ENCODE peak calls at places on chromosome 15, in five cellular contexts. C is endothelial cell, E is hepatocyte, F is cardiac muscle cell, H is fibroblast of the aortic adventitia. R is an unnamed sample.

GRCh38 chr15:67828379-67828968 is 3.2 kb downstream of the SKOR1 start:
- DNase-seq in H (no peak), E (no peak), C (no peak), F (no peak), R (no peak)

GRCh38 chr15:93470042-93470441 is 381.0 kb upstream of the RGMA start:
- DNase-seq in C (no peak), E (no peak), F (no peak), H (no peak), R (no peak)

GRCh38 chr15:95141486-95141885 is 910.1 kb downstream of the MCTP2 start:
- DNase-seq in H (no peak), C (no peak), E (no peak), F (no peak), R (no peak)

GRCh38 chr15:29268706-29269484 is 727 bp downstream of the NSMCE3 start:
- DNase-seq in H (peak), E (peak), F (peak), C (peak), R (peak)

GRCh38 chr15:27784107-27784506 is 315.0 kb downstream of the OCA2 start:
- DNase-seq in H (no peak), F (no peak), C (no peak), E (no peak), R (no peak)

GRCh38 chr15:101811902-101812301 is at the start of gene OR4F15:
- DNase-seq in F (no peak), C (no peak), E (no peak), H (no peak), R (no peak)

GRCh38 chr15:31329640-31330010 is 3.0 kb downstream of the KLF13 start:
- DNase-seq in C (no peak), H (no peak), F (no peak), E (no peak), R (no peak)

GRCh38 chr15:58588096-58588495 is 156.3 kb downstream of the LIPC start:
- DNase-seq in F (no peak), E (no peak), H (no peak), C (no peak), R (no peak)

GRCh38 chr15:42157981-42158765 is 1.7 kb upstream of the PLA2G4F start:
- DNase-seq in H (peak), F (no peak), E (no peak), C (no peak), R (no peak)

GRCh38 chr15:81152339-81152738 is 18.3 kb downstream of the CFAP161 start:
- DNase-seq in E (no peak), C (no peak), H (no peak), F (no peak), R (no peak)
- TF ChIP-seq CTCF in E (no peak), C (no peak), H (no peak), F (no peak), R (no peak)

GRCh38 chr15:80475572-80475971 is 71.4 kb downstream of the ARNT2 start:
- DNase-seq in F (no peak), E (no peak), H (no peak), C (no peak), R (no peak)
- TF ChIP-seq CTCF in F (peak), E (no peak), H (peak), C (peak), R (no peak)

GRCh38 chr15:25789206-25789605 is 73.9 kb downstream of the ATP10A start:
- DNase-seq in C (no peak), F (no peak), E (no peak), H (peak), R (peak)

GRCh38 chr15:25792128-25792527 is 71.0 kb downstream of the ATP10A start:
- DNase-seq in E (no peak), F (no peak), C (no peak), H (no peak), R (no peak)

GRCh38 chr15:25787855-25788521 is 75.1 kb downstream of the ATP10A start:
- DNase-seq in F (no peak), C (no peak), E (peak), H (peak), R (no peak)

GRCh38 chr15:25789616-25790002 is 73.5 kb downstream of the ATP10A start:
- DNase-seq in H (no peak), F (no peak), C (no peak), E (no peak), R (no peak)

DNA sequence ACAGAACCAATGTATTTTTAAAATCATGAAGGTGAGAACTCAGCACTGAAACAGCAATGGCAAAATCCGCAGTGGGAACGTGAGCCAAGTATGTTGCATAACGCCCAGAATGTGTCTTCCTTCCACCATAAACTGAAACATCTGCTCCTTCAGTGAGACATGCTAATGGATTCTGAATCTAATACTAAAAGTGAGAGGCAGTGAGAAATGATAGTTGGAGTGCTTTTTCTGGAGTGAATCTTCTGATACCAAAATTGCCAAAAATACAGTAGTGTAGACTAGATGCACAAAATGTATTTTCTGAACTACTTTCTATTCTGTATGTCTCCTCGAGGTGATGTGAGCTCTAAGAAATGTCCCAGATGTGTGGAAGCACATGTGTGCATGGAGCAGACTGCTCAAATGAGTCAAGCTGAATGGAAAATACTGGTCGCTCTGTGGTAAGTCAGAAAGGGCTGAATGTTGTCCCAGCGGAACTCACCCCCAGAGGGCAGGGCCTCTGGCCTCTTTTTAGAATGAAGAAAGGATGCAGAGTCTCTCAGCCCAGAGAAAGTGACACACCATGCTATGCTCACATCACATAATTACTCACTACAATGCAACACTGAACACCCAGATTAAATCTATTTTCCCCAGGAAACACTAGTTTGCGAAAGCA is 73.0 kb downstream of the ATP10A start:
- DNase-seq in C (no peak), H (peak), E (peak), F (no peak), R (peak)
- TF ChIP-seq CTCF in C (no peak), H (peak), E (no peak), F (no peak), R (no peak)

GRCh38 chr15:96585634-96586386 is 255.3 kb downstream of the NR2F2 start:
- DNase-seq in C (no peak), F (no peak), E (no peak), H (peak), R (no peak)
- TF ChIP-seq CTCF in C (no peak), F (peak), E (peak), H (peak), R (no peak)

GRCh38 chr15:50304856-50305255 is 39.3 kb upstream of the HDC start:
- DNase-seq in F (no peak), E (no peak), C (no peak), H (peak), R (no peak)
- TF ChIP-seq CTCF in F (no peak), E (no peak), C (no peak), H (no peak), R (no peak)

GRCh38 chr15:55990071-55990470 is 3.3 kb downstream of the NEDD4 start:
- DNase-seq in H (no peak), C (no peak), F (no peak), E (no peak), R (no peak)
- TF ChIP-seq CTCF in H (no peak), C (no peak), F (no peak), E (no peak), R (no peak)

GRCh38 chr15:77905301-77905920 is 172.1 kb downstream of the TBC1D2B start:
- DNase-seq in E (no peak), C (no peak), H (no peak), F (no peak), R (no peak)

GRCh38 chr15:77904901-77905300 is 172.6 kb downstream of the TBC1D2B start:
- DNase-seq in F (no peak), H (no peak), C (no peak), E (no peak), R (no peak)

GRCh38 chr15:77904436-77904821 is 173.1 kb downstream of the TBC1D2B start:
- DNase-seq in C (no peak), H (no peak), F (no peak), E (no peak), R (no peak)

GRCh38 chr15:77909131-77909940 is 168.2 kb downstream of the TBC1D2B start:
- DNase-seq in E (no peak), H (no peak), C (no peak), F (no peak), R (no peak)

DNA sequence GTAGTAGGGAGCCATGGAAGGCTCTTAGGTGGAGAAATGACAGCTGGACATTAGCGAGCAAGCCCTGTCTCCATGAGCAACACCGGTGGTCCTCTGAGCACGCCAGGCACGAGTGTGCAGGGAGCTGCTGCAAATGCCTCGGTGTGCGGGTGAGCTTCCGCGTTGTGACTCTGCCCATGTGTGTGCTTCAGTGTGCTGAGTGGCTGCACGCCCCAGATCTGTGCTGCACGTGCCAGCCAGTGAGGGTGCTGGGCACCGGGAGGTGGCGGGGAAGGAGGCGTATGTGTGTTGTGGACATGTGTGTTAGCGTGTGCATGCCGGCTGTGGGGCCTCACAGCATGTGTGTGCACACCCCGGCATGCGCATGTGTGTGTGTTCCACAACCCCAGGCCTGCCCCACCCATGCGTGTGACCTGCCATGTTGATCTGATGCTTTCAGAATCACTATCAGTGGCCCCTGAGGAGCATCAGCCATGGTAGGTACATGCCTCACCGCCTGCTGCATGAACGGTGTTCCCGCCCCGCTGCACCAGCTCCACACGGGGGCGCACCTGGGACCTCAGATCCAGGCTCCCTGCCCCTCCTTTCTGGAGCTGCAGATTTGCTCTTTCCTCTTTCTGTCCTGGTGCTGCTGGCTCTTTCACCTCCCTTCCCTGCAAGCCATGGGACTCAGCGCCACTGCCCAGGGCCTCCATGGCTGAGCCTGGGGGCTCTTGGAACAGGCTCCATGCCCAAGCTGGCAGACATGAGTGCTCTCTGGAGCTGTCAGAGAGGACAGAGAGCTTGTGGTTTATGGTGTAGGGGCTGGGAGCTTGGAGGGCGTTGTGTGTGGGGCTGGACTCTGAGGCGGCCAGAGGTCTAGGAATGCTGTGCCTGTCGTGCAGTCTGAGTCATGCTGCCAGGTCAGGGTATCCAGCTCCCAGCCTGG is 169.4 kb downstream of the TBC1D2B start:
- DNase-seq in C (peak), E (peak), H (no peak), F (peak), R (no peak)
- TF ChIP-seq CTCF in C (peak), E (no peak), H (no peak), F (peak), R (no peak)

GRCh38 chr15:57384816-57385215 is 8.5 kb downstream of the CGNL1 start:
- DNase-seq in C (no peak), E (no peak), F (no peak), H (peak), R (no peak)

GRCh38 chr15:57384024-57384423 is 7.7 kb downstream of the CGNL1 start:
- DNase-seq in C (no peak), E (no peak), H (peak), F (no peak), R (no peak)

GRCh38 chr15:57382969-57383368 is 6.7 kb downstream of the CGNL1 start:
- DNase-seq in C (no peak), H (no peak), F (no peak), E (no peak), R (no peak)

GRCh38 chr15:57380854-57381253 is 4.5 kb downstream of the CGNL1 start:
- DNase-seq in C (no peak), E (no peak), H (no peak), F (no peak), R (no peak)

DNA sequence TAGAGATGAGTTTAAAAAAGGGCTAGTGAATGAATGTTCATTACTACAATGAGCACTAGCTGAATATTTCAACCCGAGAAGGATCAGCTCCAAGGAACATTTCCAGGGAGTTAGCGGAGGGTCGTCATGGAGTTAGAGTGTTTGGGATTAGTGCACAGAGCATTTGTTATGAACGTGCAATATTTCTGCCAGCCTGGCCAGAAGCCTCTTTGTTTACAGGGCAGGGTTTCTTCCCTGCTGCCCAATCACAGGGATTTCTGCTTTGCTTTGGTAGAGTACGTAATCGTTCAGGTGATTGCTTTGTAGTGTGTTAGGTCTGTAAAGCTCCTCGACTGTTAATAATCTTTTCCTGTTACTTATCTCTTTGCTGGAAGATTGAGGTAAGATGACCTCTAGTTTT is 5.9 kb downstream of the CGNL1 start:
- DNase-seq in H (no peak), C (no peak), E (peak), F (no peak), R (no peak)
- TF ChIP-seq CTCF in H (no peak), C (no peak), E (no peak), F (no peak), R (no peak)